ENCODE peak calls at places on chromosomes 11 and 22, in five cellular contexts. F, J, T, E and Q are unnamed samples.

GRCh38 chr11:90668502-90668901 is 445.7 kb upstream of the CHORDC1 start:
- DNase-seq in F (no peak), J (no peak), T (no peak), E (no peak), Q (no peak)

GRCh38 chr11:64437426-64437825 is 78.5 kb downstream of the RPS6KA4 start:
- DNase-seq in F (no peak), J (no peak), T (no peak), E (no peak), Q (no peak)

GRCh38 chr11:44744160-44744559 is 17.4 kb downstream of the TSPAN18 start:
- DNase-seq in F (no peak), J (no peak), T (no peak), E (no peak), Q (no peak)

GRCh38 chr22:47575291-47575690 is 812.8 kb downstream of the TBC1D22A start:
- DNase-seq in F (no peak), J (peak), T (no peak), E (no peak), Q (no peak)

GRCh38 chr22:22440188-22440587 is 68.4 kb downstream of the ZNF280B start:
- DNase-seq in F (no peak), J (no peak), T (no peak), E (no peak), Q (no peak)

GRCh38 chr11:107567739-107568335 is 2.3 kb upstream of the ALKBH8 start:
- DNase-seq in F (peak), J (no peak), T (peak), E (no peak), Q (no peak)

GRCh38 chr22:27252282-27253049 is 549.1 kb downstream of the MN1 start:
- DNase-seq in F (peak), J (no peak), T (no peak), E (peak), Q (no peak)

GRCh38 chr11:1289211-1289935 is 20.1 kb downstream of the TOLLIP start:
- DNase-seq in F (no peak), J (no peak), T (no peak), E (no peak), Q (no peak)

GRCh38 chr22:45896153-45896951 is 80.6 kb downstream of the WNT7B start:
- DNase-seq in F (no peak), J (no peak), T (no peak), E (peak), Q (no peak)

GRCh38 chr22:34105461-34106062 is 185.3 kb upstream of the LARGE1 start:
- DNase-seq in F (no peak), J (peak), T (peak), E (no peak), Q (peak)

GRCh38 chr11:134377876-134378275 is 34.2 kb downstream of the B3GAT1 start:
- DNase-seq in F (no peak), J (no peak), T (no peak), E (no peak), Q (no peak)

GRCh38 chr11:2235588-2236326 is 34.6 kb downstream of the ASCL2 start:
- DNase-seq in F (no peak), J (no peak), T (no peak), E (no peak), Q (no peak)

GRCh38 chr22:38038426-38038825 is 18.8 kb upstream of the PICK1 start:
- DNase-seq in F (no peak), J (no peak), T (no peak), E (no peak), Q (no peak)

GRCh38 chr22:44407404-44408226 is 90.4 kb downstream of the RTL6 start:
- DNase-seq in F (no peak), J (peak), T (no peak), E (no peak), Q (no peak)

GRCh38 chr11:122138759-122139594 is 23.0 kb upstream of the BLID start:
- DNase-seq in F (no peak), J (no peak), T (no peak), E (no peak), Q (no peak)

GRCh38 chr22:19615001-19615461 is 90.8 kb upstream of the CLDN5 start:
- DNase-seq in F (no peak), J (no peak), T (peak), E (no peak), Q (no peak)

GRCh38 chr11:94825111-94825880 is 57.1 kb downstream of the AMOTL1 start:
- DNase-seq in F (no peak), J (no peak), T (no peak), E (no peak), Q (no peak)

GRCh38 chr22:49554741-49555140 is 272.9 kb downstream of the BRD1 start:
- DNase-seq in F (no peak), J (no peak), T (no peak), E (no peak), Q (no peak)

GRCh38 chr11:43868852-43869567 is 11.6 kb upstream of the ALKBH3 start:
- DNase-seq in F (peak), J (no peak), T (peak), E (no peak), Q (no peak)

GRCh38 chr11:93841446-93841845 is 9.0 kb downstream of the VSTM5 start:
- DNase-seq in F (no peak), J (no peak), T (no peak), E (no peak), Q (no peak)

GRCh38 chr22:37222440-37222971 is 10.2 kb upstream of the SSTR3 start:
- DNase-seq in F (no peak), J (no peak), T (peak), E (no peak), Q (no peak)

GRCh38 chr11:125412177-125412496 is 83.9 kb downstream of the FEZ1 start:
- DNase-seq in F (no peak), J (no peak), T (no peak), E (no peak), Q (no peak)

GRCh38 chr11:131629925-131630324 is 259.5 kb downstream of the NTM start:
- DNase-seq in F (no peak), J (no peak), T (no peak), E (no peak), Q (no peak)

GRCh38 chr11:64409707-64410395 is 50.9 kb downstream of the RPS6KA4 start:
- DNase-seq in F (peak), J (no peak), T (no peak), E (no peak), Q (no peak)

GRCh38 chr11:109877043-109877442 is 216.1 kb upstream of the ZC3H12C start:
- DNase-seq in F (no peak), J (no peak), T (no peak), E (no peak), Q (no peak)

GRCh38 chr11:34738237-34738636 is 117.3 kb downstream of the EHF start:
- DNase-seq in F (no peak), J (no peak), T (no peak), E (no peak), Q (no peak)

GRCh38 chr11:95625164-95626017 is 164.2 kb downstream of the FAM76B start:
- DNase-seq in F (no peak), J (no peak), T (no peak), E (no peak), Q (no peak)

GRCh38 chr22:23012081-23012622 is 58.2 kb upstream of the GNAZ start:
- DNase-seq in F (no peak), J (no peak), T (peak), E (no peak), Q (no peak)

GRCh38 chr11:73565804-73566203 is 32.1 kb downstream of the FAM168A start:
- DNase-seq in F (no peak), J (no peak), T (no peak), E (no peak), Q (no peak)

GRCh38 chr11:69010361-69010891 is 2.6 kb downstream of the MRGPRF start:
- DNase-seq in F (no peak), J (no peak), T (no peak), E (peak), Q (no peak)

GRCh38 chr22:44210721-44211120 is 30.0 kb downstream of the PARVG start:
- DNase-seq in F (peak), J (no peak), T (no peak), E (no peak), Q (no peak)

GRCh38 chr11:126452718-126453117 is 97.2 kb downstream of the ST3GAL4 start:
- DNase-seq in F (no peak), J (no peak), T (no peak), E (no peak), Q (no peak)

GRCh38 chr11:29119691-29120328 is 897.0 kb downstream of the KCNA4 start:
- DNase-seq in F (peak), J (no peak), T (no peak), E (no peak), Q (no peak)

GRCh38 chr22:49164773-49165320 is 662.8 kb downstream of the BRD1 start:
- DNase-seq in F (no peak), J (no peak), T (no peak), E (no peak), Q (no peak)

GRCh38 chr11:2794419-2794795 is 91.2 kb downstream of the CDKN1C start:
- DNase-seq in F (no peak), J (peak), T (no peak), E (no peak), Q (no peak)

GRCh38 chr22:49880281-49880680 is 26.6 kb downstream of the ZBED4 start:
- DNase-seq in F (no peak), J (no peak), T (peak), E (no peak), Q (no peak)

GRCh38 chr11:27722117-27722844 is 22.0 kb upstream of the BDNF start:
- DNase-seq in F (peak), J (no peak), T (peak), E (no peak), Q (peak)

GRCh38 chr11:27719575-27719925 is 19.3 kb upstream of the BDNF start:
- DNase-seq in F (no peak), J (no peak), T (no peak), E (no peak), Q (no peak)

GRCh38 chr11:27721505-27722116 is 21.4 kb upstream of the BDNF start:
- DNase-seq in F (no peak), J (no peak), T (no peak), E (no peak), Q (no peak)

GRCh38 chr11:27718853-27719574 is 18.8 kb upstream of the BDNF start:
- DNase-seq in F (peak), J (no peak), T (no peak), E (no peak), Q (peak)

DNA sequence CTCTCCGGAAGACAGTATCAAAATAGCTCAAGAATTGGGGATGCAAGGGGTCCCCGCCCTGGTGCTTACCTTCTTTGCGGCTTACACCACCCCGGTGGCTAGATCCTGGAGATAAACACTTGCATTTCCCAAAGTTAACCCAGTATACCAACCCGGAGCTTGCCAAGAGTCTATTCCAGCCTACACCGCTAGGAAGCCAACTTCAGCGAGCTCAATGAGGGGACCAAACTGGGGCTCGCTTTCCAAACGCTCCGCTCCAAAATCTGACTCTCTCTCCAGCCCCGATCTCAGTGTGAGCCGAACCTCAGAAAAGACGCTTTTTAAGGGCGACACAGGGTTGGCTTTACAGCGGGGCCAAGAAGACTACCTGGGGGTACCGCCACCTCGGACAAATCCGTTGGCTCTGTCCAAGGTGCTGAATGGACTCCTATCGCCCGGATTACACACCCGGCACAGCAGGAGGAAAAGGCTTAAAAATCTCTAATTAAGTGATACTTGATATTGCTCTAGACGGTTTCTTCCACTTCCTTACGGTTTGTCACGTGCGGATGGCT is 20.1 kb upstream of the BDNF start:
- DNase-seq in F (peak), J (no peak), T (peak), E (no peak), Q (peak)
- TF ChIP-seq CTCF in F (peak), J (no peak), T (no peak), E (no peak), Q (peak)

DNA sequence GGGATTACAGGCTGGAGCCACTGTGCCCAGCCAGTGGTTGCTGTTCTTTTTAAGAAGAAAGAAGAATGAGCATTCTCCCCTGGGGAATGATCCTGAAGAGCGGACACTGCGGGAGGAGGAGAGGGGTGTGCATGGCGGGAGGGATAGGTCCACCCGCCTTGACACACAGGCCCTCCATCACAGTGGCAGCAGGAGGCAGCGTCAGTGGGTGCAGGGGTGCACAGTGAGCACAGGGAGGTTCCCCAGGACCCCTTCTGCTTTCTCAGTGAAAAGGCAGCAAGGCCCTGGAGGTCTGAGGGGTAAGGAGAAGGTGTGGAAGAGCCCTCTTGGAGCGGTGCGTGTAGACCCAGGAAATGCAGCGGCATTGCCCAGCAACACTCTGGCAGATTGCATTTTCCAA is 28.9 kb upstream of the CBX7 start:
- DNase-seq in F (no peak), J (no peak), T (no peak), E (no peak), Q (no peak)
- TF ChIP-seq CTCF in F (no peak), J (no peak), T (no peak), E (no peak), Q (no peak)

DNA sequence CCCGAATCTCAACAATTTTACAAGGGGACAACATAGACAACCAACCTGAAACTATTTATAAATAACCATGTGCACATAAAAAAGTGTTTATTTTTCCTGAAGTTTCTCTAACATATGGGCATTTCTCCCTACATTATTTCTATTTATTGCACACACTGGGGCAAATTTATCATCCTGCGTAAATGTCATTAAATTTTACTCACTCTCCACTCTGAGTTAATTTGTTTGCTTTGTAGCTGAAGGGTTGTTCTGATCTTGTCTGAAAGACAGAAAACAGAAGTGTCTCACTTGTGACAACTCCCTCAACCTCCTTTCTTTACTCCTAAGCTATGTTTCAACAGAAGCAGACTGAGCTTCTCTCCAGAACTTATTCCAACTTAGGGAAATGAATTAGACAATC is 194.2 kb downstream of the HIPK3 start:
- DNase-seq in F (no peak), J (no peak), T (no peak), E (no peak), Q (no peak)
- TF ChIP-seq CTCF in F (no peak), J (no peak), T (no peak), E (no peak), Q (no peak)

DNA sequence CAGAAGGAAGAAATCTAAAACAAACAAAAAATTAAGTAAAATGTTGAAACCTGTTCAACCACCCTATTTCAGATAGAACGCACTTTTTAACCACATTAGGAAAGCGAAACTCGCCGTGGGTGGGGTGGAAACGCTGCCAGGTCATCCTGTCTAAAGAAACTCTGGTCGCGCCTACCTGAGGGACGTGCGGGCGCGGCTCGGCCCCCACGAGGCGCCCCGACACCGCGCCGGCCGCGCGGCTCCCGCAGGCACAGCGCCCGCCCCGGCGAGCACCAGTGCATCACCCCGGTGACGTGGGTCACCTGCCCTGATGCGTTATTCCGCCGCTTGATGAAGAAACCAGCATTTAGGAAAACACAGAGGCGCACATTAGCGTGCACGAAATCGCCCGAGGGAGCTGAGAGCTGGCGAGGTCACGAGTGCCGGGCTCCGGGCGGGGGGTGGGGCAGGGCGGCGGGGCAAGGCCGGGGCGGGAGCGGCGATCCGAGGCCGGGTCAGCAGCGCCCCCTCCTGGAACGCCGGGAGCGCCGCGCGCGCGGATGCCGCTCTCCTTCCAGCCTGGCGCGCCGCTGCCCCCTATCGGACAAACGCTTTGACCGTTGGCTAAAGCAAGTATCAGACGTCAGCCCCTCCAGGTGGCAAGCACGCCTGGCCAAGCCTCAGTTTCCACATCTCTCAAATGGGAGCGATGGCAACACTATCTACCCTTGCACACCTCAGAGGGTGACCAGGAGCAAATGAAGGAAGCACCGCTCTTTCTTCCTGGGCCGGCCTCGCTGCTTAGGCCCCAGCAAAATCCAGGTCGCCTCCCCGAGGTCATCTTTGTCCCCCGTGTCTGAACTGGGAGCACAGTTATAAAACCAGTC is 15.7 kb upstream of the SNX32 start:
- DNase-seq in F (peak), J (peak), T (peak), E (peak), Q (peak)
- TF ChIP-seq CTCF in F (peak), J (peak), T (peak), E (peak), Q (peak)

GRCh38 chr11:124072147-124072546 is 31.0 kb upstream of the OR10G7 start:
- DNase-seq in F (no peak), J (no peak), T (no peak), E (no peak), Q (no peak)

GRCh38 chr11:124068711-124069110 is 27.6 kb upstream of the OR10G7 start:
- DNase-seq in F (no peak), J (no peak), T (no peak), E (no peak), Q (no peak)

GRCh38 chr11:124069429-124070401 is 28.6 kb upstream of the OR10G7 start:
- DNase-seq in F (peak), J (no peak), T (peak), E (no peak), Q (peak)

GRCh38 chr11:124070906-124071621 is 29.9 kb upstream of the OR10G7 start:
- DNase-seq in F (peak), J (peak), T (peak), E (no peak), Q (peak)

GRCh38 chr11:124071622-124071948 is 30.5 kb upstream of the OR10G7 start:
- DNase-seq in F (no peak), J (no peak), T (no peak), E (no peak), Q (no peak)
- TF ChIP-seq CTCF in F (no peak), J (no peak), T (no peak), E (peak), Q (peak)

DNA sequence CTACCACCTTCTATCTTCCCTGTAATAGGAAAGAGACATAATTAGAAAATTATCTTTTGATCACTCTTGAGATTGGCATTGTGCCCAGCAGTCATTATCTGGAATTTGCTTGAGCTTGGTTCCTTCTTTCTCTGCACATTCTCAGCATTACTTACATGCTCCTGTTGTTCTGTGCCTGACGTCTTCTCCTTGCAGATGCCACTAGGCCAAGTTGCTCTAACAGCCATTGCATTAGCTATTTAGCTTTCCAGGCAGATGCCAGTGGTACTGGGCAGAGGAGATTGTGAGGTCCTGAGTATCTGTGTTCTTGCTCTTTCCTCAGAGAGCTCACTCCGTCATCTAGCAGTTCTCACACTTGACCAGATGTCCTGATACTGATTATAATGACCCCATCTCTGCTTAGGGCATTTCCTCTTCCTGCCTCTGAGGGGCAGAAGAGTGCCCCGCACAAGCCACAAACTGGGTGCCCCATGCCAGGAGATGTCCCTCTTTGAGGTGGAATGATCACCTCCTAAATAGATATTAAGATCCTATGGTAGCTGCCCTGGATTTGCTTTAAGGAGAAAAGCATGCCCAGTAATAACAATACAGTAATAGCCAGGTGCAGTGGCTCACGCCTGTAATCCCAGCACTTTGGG is 30.7 kb downstream of the ARHGAP1 start:
- DNase-seq in F (no peak), J (peak), T (no peak), E (no peak), Q (no peak)
- TF ChIP-seq CTCF in F (peak), J (no peak), T (peak), E (peak), Q (peak)

GRCh38 chr11:127789887-127790286 is 789.3 kb upstream of the KIRREL3 start:
- DNase-seq in F (no peak), J (no peak), T (peak), E (no peak), Q (peak)
- TF ChIP-seq CTCF in F (no peak), J (no peak), T (peak), E (no peak), Q (peak)

GRCh38 chr22:32621656-32622003 is 147.0 kb downstream of the FBXO7 start:
- DNase-seq in F (no peak), J (no peak), T (no peak), E (no peak), Q (no peak)

GRCh38 chr22:32622004-32622761 is 147.6 kb downstream of the FBXO7 start:
- DNase-seq in F (peak), J (no peak), T (no peak), E (no peak), Q (peak)

GRCh38 chr22:32622762-32623147 is 148.1 kb downstream of the FBXO7 start:
- DNase-seq in F (no peak), J (no peak), T (no peak), E (no peak), Q (no peak)

GRCh38 chr22:32619614-32620426 is 145.2 kb downstream of the FBXO7 start:
- DNase-seq in F (peak), J (no peak), T (no peak), E (peak), Q (no peak)

GRCh38 chr22:32620992-32621391 is 146.4 kb downstream of the FBXO7 start:
- DNase-seq in F (no peak), J (no peak), T (no peak), E (no peak), Q (no peak)
- TF ChIP-seq CTCF in F (no peak), J (no peak), T (no peak), E (no peak), Q (no peak)